ENCODE peak calls at places on chromosomes 4 and X, in five cellular contexts. Z, U, R, I and D are unnamed samples.

GRCh38 chrX:31240982-31241381 is 169.1 kb upstream of the FTHL17 start:
- DNase-seq in Z (no peak), U (no peak), R (no peak), I (no peak), D (no peak)

GRCh38 chr4:32423267-32423666 is 1703.1 kb downstream of the PCDH7 start:
- DNase-seq in Z (no peak), U (no peak), R (no peak), I (no peak), D (no peak)

GRCh38 chrX:12315526-12315925 is 177.3 kb downstream of the FRMPD4 start:
- DNase-seq in Z (no peak), U (no peak), R (no peak), I (no peak), D (no peak)

GRCh38 chr4:59936566-59936965 is 1263.6 kb upstream of the ADGRL3 start:
- DNase-seq in Z (no peak), U (no peak), R (no peak), I (no peak), D (no peak)

GRCh38 chrX:49209434-49210251 is 9.7 kb upstream of the SYP start:
- DNase-seq in Z (no peak), U (no peak), R (no peak), I (no peak), D (no peak)

GRCh38 chrX:97539970-97540519 is 656.3 kb downstream of the RPA4 start:
- DNase-seq in Z (no peak), U (no peak), R (no peak), I (no peak), D (no peak)

GRCh38 chr4:87559090-87559837 is 30.1 kb upstream of the SPARCL1 start:
- DNase-seq in Z (no peak), U (no peak), R (no peak), I (no peak), D (no peak)

GRCh38 chrX:56800801-56801200 is 71.8 kb downstream of the NBDY start:
- DNase-seq in Z (no peak), U (no peak), R (no peak), I (no peak), D (no peak)

GRCh38 chrX:13851996-13852695 is 35.3 kb upstream of the GPM6B start:
- DNase-seq in Z (no peak), U (no peak), R (no peak), I (no peak), D (no peak)

GRCh38 chrX:46294234-46294633 is 251.0 kb downstream of the ZNF674 start:
- DNase-seq in Z (no peak), U (peak; percentile 69), R (no peak), I (no peak), D (no peak)

GRCh38 chrX:66638591-66639500 is at the start of gene EDA2R:
- DNase-seq in Z (peak; percentile 65), U (peak; percentile 89), R (no peak), I (peak; percentile 51), D (no peak)

GRCh38 chr4:144820115-144820514 is 174.2 kb downstream of the HHIP start:
- DNase-seq in Z (no peak), U (peak; percentile 77), R (no peak), I (no peak), D (no peak)

GRCh38 chr4:113248320-113248719 is 198.9 kb downstream of the ANK2 start:
- DNase-seq in Z (no peak), U (no peak), R (no peak), I (no peak), D (no peak)

GRCh38 chr4:119314356-119314755 is 7.6 kb downstream of the FABP2 start:
- DNase-seq in Z (peak; percentile 13), U (peak; percentile 65), R (no peak), I (no peak), D (no peak)

GRCh38 chr4:26105815-26106699 is 192.0 kb downstream of the SMIM20 start:
- DNase-seq in Z (peak; percentile 59), U (peak; percentile 62), R (no peak), I (peak; percentile 52), D (no peak)

GRCh38 chr4:6876440-6876839 is 33.2 kb upstream of the TBC1D14 start:
- DNase-seq in Z (no peak), U (no peak), R (no peak), I (no peak), D (no peak)

GRCh38 chrX:44906542-44906941 is 33.6 kb downstream of the KDM6A start:
- DNase-seq in Z (no peak), U (no peak), R (no peak), I (no peak), D (no peak)

GRCh38 chr4:147339116-147339515 is 141.8 kb upstream of the EDNRA start:
- DNase-seq in Z (no peak), U (peak; percentile 39), R (no peak), I (no peak), D (no peak)

GRCh38 chr4:5365071-5366008 is 314.1 kb downstream of the STK32B start:
- DNase-seq in Z (peak; percentile 79), U (peak; percentile 54), R (no peak), I (no peak), D (no peak)

GRCh38 chr4:165326831-165327210 is 648 bp upstream of the MSMO1 start:
- DNase-seq in Z (peak; percentile 59), U (no peak), R (no peak), I (peak; percentile 42), D (peak; percentile 23)

GRCh38 chr4:83219344-83219990 is 65.1 kb downstream of the COQ2 start:
- DNase-seq in Z (peak; percentile 39), U (no peak), R (no peak), I (no peak), D (no peak)

GRCh38 chr4:106502106-106502699 is 133.6 kb upstream of the GIMD1 start:
- DNase-seq in Z (peak; percentile 58), U (peak; percentile 64), R (peak; percentile 34), I (no peak), D (peak; percentile 42)

GRCh38 chr4:106541253-106541652 is 172.7 kb upstream of the GIMD1 start:
- DNase-seq in Z (peak; percentile 48), U (peak; percentile 82), R (no peak), I (no peak), D (no peak)

GRCh38 chrX:1468250-1468772 is 15.6 kb upstream of the ASMTL start:
- DNase-seq in Z (peak; percentile 61), U (peak; percentile 43), R (peak; percentile 4), I (no peak), D (no peak)

DNA sequence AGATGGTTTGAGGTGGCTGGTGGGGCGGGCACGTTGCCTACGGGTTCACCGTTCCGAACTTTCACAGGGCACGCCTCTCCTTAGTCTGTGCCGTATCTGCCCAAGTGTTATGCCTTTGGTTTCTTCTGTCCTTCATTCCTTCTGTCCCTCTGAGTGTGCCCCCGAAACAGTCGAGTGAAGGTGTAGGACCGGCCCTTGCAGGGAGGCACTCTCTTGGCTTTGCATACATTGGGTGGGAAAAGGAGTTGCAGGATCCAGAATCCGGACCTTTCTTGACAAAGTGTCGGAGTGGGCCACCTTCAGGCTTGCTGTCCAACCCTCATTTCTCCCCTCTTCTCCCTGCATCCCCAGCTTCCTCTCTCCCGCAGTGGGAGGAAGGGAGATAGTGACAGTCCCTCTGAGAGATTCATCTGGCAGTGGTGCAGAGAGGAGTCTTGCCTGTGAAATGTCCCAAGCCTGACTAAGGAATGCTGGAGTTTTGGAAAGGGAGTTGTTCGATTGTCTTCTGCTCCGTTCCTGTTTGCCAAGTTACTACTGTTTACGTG is 585 bp downstream of the ARFIP1 start:
- DNase-seq in Z (peak; percentile 28), U (no peak), R (no peak), I (no peak), D (peak; percentile 11)
- TF ChIP-seq CTCF in Z (no peak), U (no peak), R (no peak), I (no peak), D (no peak)

GRCh38 chr4:56627985-56628384 is 53.1 kb downstream of the HOPX start:
- DNase-seq in Z (no peak), U (no peak), R (no peak), I (no peak), D (no peak)

GRCh38 chr4:56626963-56627362 is 54.1 kb downstream of the HOPX start:
- DNase-seq in Z (no peak), U (no peak), R (no peak), I (no peak), D (no peak)

GRCh38 chr4:56626420-56626819 is 54.7 kb downstream of the HOPX start:
- DNase-seq in Z (no peak), U (no peak), R (no peak), I (no peak), D (no peak)

GRCh38 chr4:56627375-56627774 is 53.7 kb downstream of the HOPX start:
- DNase-seq in Z (no peak), U (no peak), R (no peak), I (no peak), D (no peak)

DNA sequence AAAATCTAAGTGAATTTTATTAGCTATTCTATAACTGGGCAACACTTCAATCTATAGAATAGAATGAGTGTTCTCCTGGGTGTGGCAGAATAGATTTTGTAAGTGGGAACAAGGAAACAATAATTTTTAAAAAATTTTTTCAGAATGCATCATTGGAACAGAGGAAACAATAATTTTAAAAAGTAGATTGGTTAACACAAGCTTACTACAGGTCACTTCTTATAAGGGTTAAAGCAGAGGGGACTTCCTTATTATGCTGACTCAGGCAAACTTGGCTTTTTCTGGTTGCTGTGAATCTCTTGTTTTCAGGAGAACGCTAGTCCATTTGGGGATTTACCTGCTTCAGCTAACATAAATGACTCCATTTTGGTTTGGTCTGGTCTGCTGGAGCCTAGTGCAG is 52.5 kb downstream of the HOPX start:
- DNase-seq in Z (no peak), U (no peak), R (no peak), I (no peak), D (no peak)
- TF ChIP-seq CTCF in Z (no peak), U (no peak), R (no peak), I (no peak), D (no peak)

GRCh38 chr4:7897811-7898210 is 41.9 kb downstream of the AFAP1 start:
- DNase-seq in Z (no peak), U (no peak), R (no peak), I (no peak), D (no peak)
- TF ChIP-seq CTCF in Z (no peak), U (no peak), R (no peak), I (no peak), D (no peak)

DNA sequence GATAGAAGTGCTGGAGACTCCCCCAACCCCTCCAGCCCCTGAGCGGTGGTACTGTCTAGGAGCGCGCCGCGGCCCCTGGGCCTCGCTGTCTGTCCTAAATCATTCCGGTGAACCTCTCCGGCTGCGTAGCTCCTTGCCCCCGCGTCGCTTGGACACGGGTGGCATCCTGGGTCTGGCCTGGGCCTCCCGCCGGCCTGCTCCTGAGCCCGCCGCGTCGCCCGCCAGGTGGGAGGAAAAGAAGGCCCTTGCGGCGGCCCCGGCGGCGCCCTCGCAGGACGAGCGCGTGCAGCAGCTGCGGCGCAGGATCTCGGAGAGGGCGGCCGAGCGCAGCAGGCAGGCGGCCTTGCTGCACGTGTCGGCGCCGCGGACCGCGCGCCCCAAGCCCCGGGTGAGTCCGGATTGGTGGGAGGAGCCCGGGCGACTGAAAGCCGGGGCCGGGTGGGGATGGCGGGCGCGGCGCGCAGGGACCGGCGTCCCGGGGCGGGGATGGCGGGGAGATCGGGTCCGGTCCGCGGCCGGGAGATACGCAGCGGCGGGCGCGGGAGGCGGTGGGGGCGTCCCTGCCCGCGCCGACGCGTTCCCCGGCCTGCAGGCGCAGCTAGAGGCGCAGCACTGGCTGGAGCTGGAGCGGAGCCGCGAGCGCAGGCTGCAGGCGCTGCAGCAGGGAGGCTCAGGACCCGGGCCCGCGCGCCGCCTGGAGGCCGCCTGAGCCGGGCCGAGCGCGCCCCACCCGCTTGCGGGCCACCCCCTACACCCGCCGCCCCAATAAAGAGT is 6.5 kb upstream of the RNF4 start:
- DNase-seq in Z (peak; percentile 39), U (peak; percentile 64), R (peak; percentile 57), I (peak; percentile 49), D (peak; percentile 75)
- TF ChIP-seq CTCF in Z (peak; percentile 72), U (peak; percentile 37), R (peak; percentile 58), I (peak; percentile 82), D (peak; percentile 38)

GRCh38 chr4:143586080-143586479 is 72.6 kb downstream of the SMARCA5 start:
- DNase-seq in Z (no peak), U (peak; percentile 62), R (no peak), I (no peak), D (no peak)
- TF ChIP-seq CTCF in Z (no peak), U (no peak), R (no peak), I (no peak), D (no peak)

GRCh38 chr4:122798101-122798500 is 28.5 kb upstream of the FGF2 start:
- DNase-seq in Z (peak; percentile 94), U (peak; percentile 92), R (no peak), I (peak; percentile 52), D (peak; percentile 70)
- TF ChIP-seq CTCF in Z (no peak), U (no peak), R (no peak), I (no peak), D (peak; percentile 7)